ENCODE peak calls at places on chromosomes 4 and X, in four cellular contexts. One of them, this sample, is unnamed.

GRCh38 chr4:147633113-147633512 is 15.9 kb downstream of the TMEM184C start:
- DNase-seq in mucosa of descending colon: no peak
- DNase-seq in uterus: no peak
- DNase-seq in fibroblast of the aortic adventitia: no peak
- DNase-seq in this sample: peak

GRCh38 chr4:8228319-8229250 is 29.5 kb downstream of the SH3TC1 start:
- DNase-seq in mucosa of descending colon: peak
- DNase-seq in uterus: peak
- DNase-seq in fibroblast of the aortic adventitia: peak
- DNase-seq in this sample: peak

GRCh38 chr4:20538922-20539321 is 161.3 kb upstream of the PACRGL start:
- DNase-seq in mucosa of descending colon: no peak
- DNase-seq in uterus: no peak
- DNase-seq in fibroblast of the aortic adventitia: no peak
- DNase-seq in this sample: no peak

GRCh38 chr4:119525005-119525749 is 103.4 kb downstream of the PDE5A start:
- DNase-seq in mucosa of descending colon: no peak
- DNase-seq in uterus: no peak
- DNase-seq in fibroblast of the aortic adventitia: peak
- DNase-seq in this sample: peak

GRCh38 chr4:107970063-107970798 is 19.5 kb upstream of the HADH start:
- DNase-seq in mucosa of descending colon: no peak
- DNase-seq in uterus: no peak
- DNase-seq in fibroblast of the aortic adventitia: no peak
- DNase-seq in this sample: no peak

GRCh38 chrX:7214251-7214650 is 66.3 kb upstream of the PUDP start:
- DNase-seq in mucosa of descending colon: no peak
- DNase-seq in uterus: no peak
- DNase-seq in fibroblast of the aortic adventitia: no peak
- DNase-seq in this sample: no peak

GRCh38 chrX:149476513-149476912 is 28.6 kb downstream of the IDS start:
- DNase-seq in mucosa of descending colon: no peak
- DNase-seq in uterus: no peak
- DNase-seq in fibroblast of the aortic adventitia: no peak
- DNase-seq in this sample: no peak

GRCh38 chr4:186201535-186202230 is 10.3 kb downstream of the CYP4V2 start:
- DNase-seq in mucosa of descending colon: peak
- DNase-seq in uterus: no peak
- DNase-seq in fibroblast of the aortic adventitia: peak
- DNase-seq in this sample: no peak

GRCh38 chr4:62455871-62456270 is 1255.7 kb downstream of the ADGRL3 start:
- DNase-seq in mucosa of descending colon: no peak
- DNase-seq in uterus: no peak
- DNase-seq in fibroblast of the aortic adventitia: no peak
- DNase-seq in this sample: no peak

GRCh38 chr4:83503974-83504373 is 19.1 kb upstream of the ABRAXAS1 start:
- DNase-seq in mucosa of descending colon: no peak
- DNase-seq in uterus: no peak
- DNase-seq in fibroblast of the aortic adventitia: no peak
- DNase-seq in this sample: no peak

GRCh38 chr4:19707876-19708275 is 543.8 kb upstream of the SLIT2 start:
- DNase-seq in mucosa of descending colon: no peak
- DNase-seq in uterus: no peak
- DNase-seq in fibroblast of the aortic adventitia: no peak
- DNase-seq in this sample: no peak

GRCh38 chrX:38717871-38718270 is 83.4 kb upstream of the MID1IP1 start:
- DNase-seq in mucosa of descending colon: no peak
- DNase-seq in uterus: no peak
- DNase-seq in fibroblast of the aortic adventitia: peak
- DNase-seq in this sample: peak

GRCh38 chr4:27628609-27629008 is 768.0 kb downstream of the STIM2 start:
- DNase-seq in mucosa of descending colon: no peak
- DNase-seq in uterus: no peak
- DNase-seq in fibroblast of the aortic adventitia: no peak
- DNase-seq in this sample: no peak

GRCh38 chr4:149719806-149720205 is 95.8 kb downstream of the IQCM start:
- DNase-seq in mucosa of descending colon: no peak
- DNase-seq in uterus: no peak
- DNase-seq in fibroblast of the aortic adventitia: no peak
- DNase-seq in this sample: no peak

GRCh38 chr4:7359302-7360063 is 75.2 kb downstream of the PSAPL1 start:
- DNase-seq in mucosa of descending colon: no peak
- DNase-seq in uterus: no peak
- DNase-seq in fibroblast of the aortic adventitia: no peak
- DNase-seq in this sample: no peak

GRCh38 chrX:17968367-17968766 is 107.3 kb upstream of the RAI2 start:
- DNase-seq in mucosa of descending colon: no peak
- DNase-seq in uterus: no peak
- DNase-seq in fibroblast of the aortic adventitia: no peak
- DNase-seq in this sample: no peak

GRCh38 chrX:8126092-8126491 is 45.0 kb downstream of the VCX2 start:
- DNase-seq in mucosa of descending colon: no peak
- DNase-seq in uterus: no peak
- DNase-seq in fibroblast of the aortic adventitia: no peak
- DNase-seq in this sample: no peak

GRCh38 chrX:109384569-109385174 is 97.2 kb downstream of the GUCY2F start:
- DNase-seq in mucosa of descending colon: no peak
- DNase-seq in uterus: no peak
- DNase-seq in fibroblast of the aortic adventitia: peak
- DNase-seq in this sample: no peak

GRCh38 chrX:130746709-130747347 is 156.2 kb downstream of the ENOX2 start:
- DNase-seq in mucosa of descending colon: no peak
- DNase-seq in uterus: no peak
- DNase-seq in fibroblast of the aortic adventitia: peak
- DNase-seq in this sample: no peak

GRCh38 chr4:108830509-108831244 is 67.8 kb upstream of the ETNPPL start:
- DNase-seq in mucosa of descending colon: peak
- DNase-seq in uterus: peak
- DNase-seq in fibroblast of the aortic adventitia: no peak
- DNase-seq in this sample: no peak

GRCh38 chr4:47213971-47214370 is 182.6 kb downstream of the GABRB1 start:
- DNase-seq in mucosa of descending colon: no peak
- DNase-seq in uterus: no peak
- DNase-seq in fibroblast of the aortic adventitia: peak
- DNase-seq in this sample: no peak

GRCh38 chr4:2943364-2944090 is 19.7 kb downstream of the NOP14 start:
- DNase-seq in mucosa of descending colon: no peak
- DNase-seq in uterus: no peak
- DNase-seq in fibroblast of the aortic adventitia: no peak
- DNase-seq in this sample: no peak

GRCh38 chr4:171813195-171813955 is at the start of gene GALNTL6:
- DNase-seq in mucosa of descending colon: no peak
- DNase-seq in uterus: no peak
- DNase-seq in fibroblast of the aortic adventitia: no peak
- DNase-seq in this sample: no peak

GRCh38 chr4:161655148-161655547 is 508.7 kb downstream of the FSTL5 start:
- DNase-seq in mucosa of descending colon: no peak
- DNase-seq in uterus: no peak
- DNase-seq in fibroblast of the aortic adventitia: no peak
- DNase-seq in this sample: no peak

GRCh38 chr4:85748654-85749053 is 273.7 kb downstream of the ARHGAP24 start:
- DNase-seq in mucosa of descending colon: no peak
- DNase-seq in uterus: no peak
- DNase-seq in fibroblast of the aortic adventitia: peak
- DNase-seq in this sample: no peak

GRCh38 chrX:129637217-129638109 is 17.3 kb downstream of the APLN start:
- DNase-seq in mucosa of descending colon: peak
- DNase-seq in uterus: peak
- DNase-seq in fibroblast of the aortic adventitia: peak
- DNase-seq in this sample: peak

GRCh38 chrX:3962511-3963350 is 249.3 kb upstream of the PRKX start:
- DNase-seq in mucosa of descending colon: no peak
- DNase-seq in uterus: no peak
- DNase-seq in fibroblast of the aortic adventitia: peak
- DNase-seq in this sample: no peak

GRCh38 chrX:19747672-19748610 is 139.5 kb downstream of the SH3KBP1 start:
- DNase-seq in mucosa of descending colon: peak
- DNase-seq in uterus: no peak
- DNase-seq in fibroblast of the aortic adventitia: no peak
- DNase-seq in this sample: no peak

GRCh38 chrX:2801223-2801622 is 27.5 kb upstream of the GYG2 start:
- DNase-seq in mucosa of descending colon: no peak
- DNase-seq in uterus: no peak
- DNase-seq in fibroblast of the aortic adventitia: no peak
- DNase-seq in this sample: no peak

GRCh38 chr4:1416051-1416947 is 10.1 kb upstream of the NKX1-1 start:
- DNase-seq in mucosa of descending colon: no peak
- DNase-seq in uterus: peak
- DNase-seq in fibroblast of the aortic adventitia: no peak
- DNase-seq in this sample: no peak

GRCh38 chr4:174539571-174539970 is 17.3 kb upstream of the HPGD start:
- DNase-seq in mucosa of descending colon: no peak
- DNase-seq in uterus: no peak
- DNase-seq in fibroblast of the aortic adventitia: no peak
- DNase-seq in this sample: no peak

GRCh38 chr4:120991885-120992284 is 69.4 kb upstream of the PRDM5 start:
- DNase-seq in mucosa of descending colon: no peak
- DNase-seq in uterus: no peak
- DNase-seq in fibroblast of the aortic adventitia: no peak
- DNase-seq in this sample: no peak

GRCh38 chr4:133776961-133777360 is 424.6 kb downstream of the PABPC4L start:
- DNase-seq in mucosa of descending colon: no peak
- DNase-seq in uterus: no peak
- DNase-seq in fibroblast of the aortic adventitia: no peak
- DNase-seq in this sample: no peak

GRCh38 chrX:40998123-40998522 is 87.1 kb upstream of the USP9X start:
- DNase-seq in mucosa of descending colon: no peak
- DNase-seq in uterus: no peak
- DNase-seq in fibroblast of the aortic adventitia: no peak
- DNase-seq in this sample: no peak

GRCh38 chrX:41002021-41002420 is 83.2 kb upstream of the USP9X start:
- DNase-seq in mucosa of descending colon: no peak
- DNase-seq in uterus: no peak
- DNase-seq in fibroblast of the aortic adventitia: no peak
- DNase-seq in this sample: no peak

GRCh38 chrX:41001327-41001726 is 83.9 kb upstream of the USP9X start:
- DNase-seq in mucosa of descending colon: no peak
- DNase-seq in uterus: no peak
- DNase-seq in fibroblast of the aortic adventitia: no peak
- DNase-seq in this sample: no peak

GRCh38 chrX:40996886-40997530 is 88.2 kb upstream of the USP9X start:
- DNase-seq in mucosa of descending colon: no peak
- DNase-seq in uterus: no peak
- DNase-seq in fibroblast of the aortic adventitia: peak
- DNase-seq in this sample: peak
- H3K4me3 ChIP-seq in mucosa of descending colon: no peak
- H3K4me3 ChIP-seq in uterus: no peak
- H3K4me3 ChIP-seq in fibroblast of the aortic adventitia: no peak
- H3K4me3 ChIP-seq in this sample: no peak

DNA sequence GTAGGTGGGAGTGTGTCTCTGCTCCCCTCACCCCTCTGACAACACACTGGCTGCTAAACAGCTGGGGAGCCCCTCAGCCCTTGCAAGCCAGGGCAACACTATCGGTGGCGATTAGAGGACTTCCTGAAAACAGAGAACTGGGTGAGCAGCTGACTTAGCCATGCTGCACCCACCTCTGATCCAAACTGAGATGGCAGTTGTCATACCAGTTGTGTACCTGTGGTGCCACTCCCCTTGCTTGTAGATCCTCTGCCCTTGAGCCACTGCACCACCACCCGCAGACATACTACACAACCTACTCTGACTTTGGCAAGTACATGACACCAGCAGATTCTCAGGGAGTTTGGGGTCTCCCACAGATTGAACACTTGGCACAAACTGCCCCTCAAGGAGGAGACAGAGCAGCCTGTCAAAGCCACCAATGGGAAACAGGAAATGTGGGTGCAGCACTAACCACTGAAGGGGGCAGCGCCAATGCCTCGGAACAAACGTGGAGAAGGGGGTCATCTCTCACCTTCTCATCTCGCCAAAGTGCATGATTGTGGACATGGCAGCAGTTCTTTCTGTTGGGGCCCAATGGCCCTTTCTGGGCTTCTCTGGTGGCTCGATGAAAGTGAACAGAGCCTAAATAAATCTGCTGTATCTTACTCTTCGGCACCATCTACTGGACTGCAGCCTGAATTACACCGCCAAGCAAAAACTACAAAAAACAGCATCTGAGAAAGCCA is 119.8 kb downstream of the NEK1 start:
- DNase-seq in mucosa of descending colon: no peak
- DNase-seq in uterus: no peak
- DNase-seq in fibroblast of the aortic adventitia: peak
- DNase-seq in this sample: peak
- TF ChIP-seq CTCF in mucosa of descending colon: peak
- TF ChIP-seq CTCF in uterus: peak
- TF ChIP-seq CTCF in fibroblast of the aortic adventitia: peak
- TF ChIP-seq CTCF in this sample: peak

DNA sequence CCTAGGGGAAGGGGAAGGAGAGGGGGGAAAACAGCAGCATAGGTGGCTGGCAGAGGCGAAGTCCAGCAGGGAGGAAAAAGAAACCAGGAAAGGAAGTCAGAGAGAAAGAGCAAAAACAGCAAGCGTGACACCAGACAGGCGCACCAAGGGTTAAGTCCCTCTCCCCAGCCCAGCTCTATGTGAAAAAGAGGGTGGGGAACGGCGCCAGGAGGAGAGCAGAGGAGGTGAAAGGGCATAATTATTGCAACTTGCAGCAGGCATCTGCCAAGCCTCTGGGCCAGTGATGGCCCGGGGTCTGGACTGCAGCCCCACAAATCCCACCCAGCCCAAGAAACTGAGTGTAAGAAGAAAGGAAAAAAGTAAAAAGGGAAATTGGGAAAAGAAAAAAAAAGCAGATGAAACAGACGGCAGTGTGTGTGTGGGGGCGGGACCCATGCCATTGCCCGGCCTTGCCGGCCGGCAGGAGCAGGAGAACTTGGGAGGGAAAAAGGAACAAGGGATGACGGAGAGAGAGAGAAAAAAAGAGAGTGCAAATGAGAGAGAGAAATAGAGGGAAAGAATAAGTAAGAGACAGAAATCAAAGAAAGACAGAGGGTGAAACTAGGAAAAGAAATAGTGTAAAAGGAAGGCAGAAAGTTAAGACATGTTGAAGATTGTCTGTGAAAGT is 14.1 kb upstream of the RHOXF2 start:
- DNase-seq in mucosa of descending colon: no peak
- DNase-seq in uterus: peak
- DNase-seq in fibroblast of the aortic adventitia: no peak
- DNase-seq in this sample: no peak
- H3K4me3 ChIP-seq in mucosa of descending colon: no peak
- H3K4me3 ChIP-seq in uterus: no peak
- H3K4me3 ChIP-seq in fibroblast of the aortic adventitia: no peak
- H3K4me3 ChIP-seq in this sample: no peak

DNA sequence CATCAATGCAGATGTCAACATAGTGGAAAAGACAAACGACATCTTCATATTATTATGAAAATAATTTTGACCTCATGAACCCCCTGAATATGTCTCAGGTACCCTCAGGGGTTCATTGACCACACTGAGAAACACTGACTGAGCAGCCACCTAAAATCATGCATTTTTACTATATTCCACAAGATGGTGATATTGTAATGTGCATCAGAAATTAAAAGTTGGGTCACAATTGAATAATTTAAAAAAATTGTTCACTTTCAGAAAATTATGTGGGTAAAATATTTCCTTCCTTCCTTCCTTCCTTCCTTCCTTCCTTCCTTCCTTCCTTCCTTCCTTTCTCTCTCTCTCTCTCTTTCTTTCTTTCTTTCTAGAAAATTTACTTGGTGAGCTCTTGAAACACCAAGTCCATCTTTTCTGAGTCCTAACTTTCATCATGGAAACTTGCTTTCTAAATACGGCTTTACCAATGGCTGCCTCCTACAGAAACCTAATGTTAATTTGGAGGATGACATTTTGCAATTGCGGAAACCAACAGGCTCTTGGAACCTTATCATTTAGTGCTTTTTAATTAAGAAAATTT is 103.6 kb downstream of the RTL3 start:
- DNase-seq in mucosa of descending colon: no peak
- DNase-seq in uterus: no peak
- DNase-seq in fibroblast of the aortic adventitia: peak
- DNase-seq in this sample: no peak
- TF ChIP-seq CTCF in mucosa of descending colon: no peak
- TF ChIP-seq CTCF in uterus: peak
- TF ChIP-seq CTCF in fibroblast of the aortic adventitia: peak
- TF ChIP-seq CTCF in this sample: peak

This sample was measured in HFF-Myc.